ENCODE peak calls at places on chromosomes 7 and 10, in seven cellular contexts. I, F, N, U, V, H and D are unnamed samples.

GRCh38 chr7:107961399-107961798 is 41.6 kb downstream of the LAMB1 start:
- DNase-seq in I (no peak), F (no peak), N (peak), U (no peak), V (no peak), H (peak), D (no peak)

GRCh38 chr7:962401-963081 is 8.1 kb upstream of the ADAP1 start:
- DNase-seq in I (no peak), F (no peak), N (no peak), U (no peak), V (peak), H (no peak), D (peak)

GRCh38 chr10:78442836-78443550 is 409.3 kb downstream of the RPS24 start:
- DNase-seq in I (no peak), F (no peak), N (no peak), U (no peak), V (no peak), H (no peak), D (no peak)

GRCh38 chr10:102718220-102718619 is 3.8 kb downstream of the SFXN2 start:
- DNase-seq in I (no peak), F (no peak), N (no peak), U (no peak), V (no peak), H (no peak), D (no peak)

GRCh38 chr10:96025566-96025965 is 17.8 kb upstream of the CCNJ start:
- DNase-seq in I (no peak), F (no peak), N (no peak), U (no peak), V (no peak), H (no peak), D (no peak)

GRCh38 chr10:68732651-68733050 is 11.6 kb downstream of the CCAR1 start:
- DNase-seq in I (no peak), F (no peak), N (no peak), U (no peak), V (no peak), H (no peak), D (no peak)

GRCh38 chr10:127694580-127695193 is 42.3 kb upstream of the FOXI2 start:
- DNase-seq in I (peak), F (peak), N (peak), U (peak), V (peak), H (no peak), D (no peak)

GRCh38 chr10:62690703-62691102 is 113.8 kb upstream of the ADO start:
- DNase-seq in I (no peak), F (no peak), N (no peak), U (no peak), V (no peak), H (no peak), D (no peak)

GRCh38 chr7:128381161-128381821 is 19.8 kb upstream of the PRRT4 start:
- DNase-seq in I (no peak), F (no peak), N (no peak), U (peak), V (peak), H (no peak), D (no peak)

GRCh38 chr7:50197547-50197946 is 104.5 kb upstream of the ZPBP start:
- DNase-seq in I (peak), F (peak), N (no peak), U (peak), V (no peak), H (no peak), D (no peak)

GRCh38 chr7:81190997-81191747 is 272.3 kb upstream of the SEMA3C start:
- DNase-seq in I (peak), F (peak), N (no peak), U (no peak), V (no peak), H (no peak), D (no peak)

GRCh38 chr7:5218564-5219360 is 28.7 kb downstream of the WIPI2 start:
- DNase-seq in I (no peak), F (no peak), N (no peak), U (no peak), V (peak), H (no peak), D (peak)

GRCh38 chr7:45874408-45875131 is 1.7 kb upstream of the CCDC201 start:
- DNase-seq in I (peak), F (no peak), N (no peak), U (no peak), V (no peak), H (no peak), D (no peak)

GRCh38 chr10:621981-622740 is 67.3 kb downstream of the DIP2C start:
- DNase-seq in I (no peak), F (no peak), N (no peak), U (no peak), V (no peak), H (no peak), D (no peak)